ENCODE peak calls at places on chromosomes 6 and 20, in nine cellular contexts. O, Y, J, N, C, B, F, T and X are unnamed samples.

GRCh38 chr20:20837574-20838021 is 125.2 kb upstream of the RALGAPA2 start:
- DNase-seq in Y (peak), B (peak), N (no peak), J (peak), F (peak), C (peak), O (peak), T (no peak), X (peak)

GRCh38 chr6:4732691-4733315 is 43.4 kb upstream of the CDYL start:
- DNase-seq in T (no peak), J (peak), B (peak), N (no peak), Y (peak), C (peak), O (peak), F (no peak), X (peak)

GRCh38 chr6:24322924-24323323 is 34.9 kb downstream of the DCDC2 start:
- DNase-seq in N (no peak), T (no peak), F (no peak), O (no peak), B (no peak), C (no peak), J (no peak), Y (no peak), X (no peak)

GRCh38 chr6:13870185-13870584 is 54.6 kb upstream of the RNF182 start:
- DNase-seq in F (no peak), C (no peak), J (no peak), O (no peak), B (no peak), T (no peak), N (no peak), Y (no peak), X (no peak)

GRCh38 chr6:6875818-6876470 is 231.8 kb upstream of the RREB1 start:
- DNase-seq in F (no peak), T (no peak), Y (no peak), J (peak), B (peak), N (no peak), O (peak), C (peak), X (no peak)

GRCh38 chr6:136927313-136927712 is 5.2 kb downstream of the SLC35D3 start:
- DNase-seq in T (no peak), C (no peak), F (peak), J (peak), B (peak), Y (no peak), O (peak), N (no peak), X (no peak)

GRCh38 chr20:51807864-51808263 is 5.5 kb upstream of the SALL4 start:
- DNase-seq in F (no peak), Y (no peak), T (no peak), C (no peak), B (no peak), J (no peak), N (no peak), O (no peak), X (no peak)

GRCh38 chr6:53440331-53440730 is 91.6 kb upstream of the ELOVL5 start:
- DNase-seq in Y (no peak), T (no peak), C (peak), J (no peak), F (no peak), N (no peak), O (no peak), B (peak), X (no peak)

GRCh38 chr6:151391021-151391470 is 313 bp downstream of the ZBTB2 start:
- DNase-seq in Y (peak), N (peak), J (no peak), F (peak), T (peak), O (peak), C (peak), B (peak), X (peak)

GRCh38 chr6:46967950-46968349 is 46.2 kb upstream of the ADGRF5 start:
- DNase-seq in C (no peak), Y (no peak), J (no peak), O (no peak), N (no peak), B (no peak), T (no peak), F (no peak), X (no peak)

GRCh38 chr6:51093899-51094665 is 275.4 kb downstream of the TFAP2B start:
- DNase-seq in O (no peak), T (no peak), C (no peak), B (no peak), J (no peak), Y (no peak), N (no peak), F (no peak), X (no peak)

GRCh38 chr20:6636209-6637159 is 131.0 kb upstream of the BMP2 start:
- DNase-seq in C (peak), Y (no peak), F (no peak), T (no peak), O (no peak), N (no peak), J (peak), B (peak), X (no peak)

GRCh38 chr6:24831771-24832718 is 33.3 kb upstream of the ARMH2 start:
- DNase-seq in O (peak), Y (no peak), C (peak), B (peak), J (no peak), N (no peak), T (no peak), F (no peak), X (no peak)

GRCh38 chr20:52484438-52484837 is 292.9 kb upstream of the ZFP64 start:
- DNase-seq in Y (no peak), B (peak), F (no peak), C (no peak), O (peak), J (no peak), N (no peak), T (no peak), X (no peak)

GRCh38 chr6:162313922-162314660 is 413.5 kb downstream of the PRKN start:
- DNase-seq in J (no peak), B (no peak), C (peak), F (no peak), N (no peak), T (no peak), O (no peak), Y (no peak), X (no peak)

GRCh38 chr6:109059148-109059547 is 35.5 kb downstream of the SESN1 start:
- DNase-seq in F (no peak), B (peak), O (no peak), C (peak), N (no peak), T (no peak), J (no peak), Y (no peak), X (no peak)

GRCh38 chr6:112939543-112939942 is 592.4 kb downstream of the RFPL4B start:
- DNase-seq in B (no peak), J (no peak), O (no peak), C (peak), Y (no peak), N (no peak), T (no peak), F (no peak), X (no peak)

GRCh38 chr6:142802124-142802523 is 142.9 kb downstream of the HIVEP2 start:
- DNase-seq in N (no peak), J (peak), B (peak), F (peak), O (peak), T (no peak), Y (no peak), C (peak), X (no peak)

GRCh38 chr20:3890999-3891929 is 2.1 kb downstream of the PANK2 start:
- DNase-seq in O (no peak), F (no peak), C (no peak), T (no peak), Y (no peak), J (peak), B (no peak), N (no peak), X (no peak)

GRCh38 chr20:15446373-15446772 is 1109.0 kb upstream of the FLRT3 start:
- DNase-seq in J (no peak), F (no peak), T (no peak), O (no peak), B (peak), Y (peak), C (no peak), N (no peak), X (no peak)

GRCh38 chr6:113526995-113527394 is 330.1 kb upstream of the MARCKS start:
- DNase-seq in C (no peak), N (no peak), B (no peak), O (no peak), F (no peak), T (no peak), J (no peak), Y (no peak), X (no peak)

GRCh38 chr6:81998432-81998831 is 246.0 kb upstream of the TENT5A start:
- DNase-seq in J (no peak), Y (no peak), N (no peak), B (peak), T (no peak), O (peak), F (no peak), C (peak), X (no peak)

GRCh38 chr20:61387204-61387958 is 135.3 kb downstream of the CDH4 start:
- DNase-seq in O (peak), C (peak), B (peak), F (no peak), N (no peak), J (no peak), T (no peak), Y (no peak), X (no peak)

GRCh38 chr6:5772634-5773230 is 234.0 kb downstream of the NRN1 start:
- DNase-seq in F (no peak), T (no peak), N (no peak), Y (no peak), J (no peak), O (no peak), C (no peak), B (no peak), X (no peak)

GRCh38 chr6:12009904-12010634 is 2.0 kb upstream of the HIVEP1 start:
- DNase-seq in F (no peak), B (peak), O (no peak), C (peak), N (no peak), J (peak), T (no peak), Y (no peak), X (no peak)

GRCh38 chr20:23361108-23361650 is 803 bp upstream of the GZF1 start:
- DNase-seq in Y (no peak), F (no peak), C (peak), B (peak), T (no peak), J (peak), N (no peak), O (no peak), X (no peak)

GRCh38 chr20:10427060-10427692 is 6.8 kb downstream of the MKKS start:
- DNase-seq in C (peak), F (peak), O (peak), N (peak), B (peak), J (peak), T (peak), Y (peak), X (no peak)

GRCh38 chr6:100171533-100172321 is 177.7 kb upstream of the MCHR2 start:
- DNase-seq in Y (no peak), C (no peak), F (no peak), N (no peak), J (no peak), O (peak), B (peak), T (no peak), X (no peak)

GRCh38 chr6:83846291-83846690 is 6.9 kb upstream of the RIPPLY2 start:
- DNase-seq in B (no peak), C (no peak), J (no peak), T (no peak), F (no peak), O (no peak), Y (no peak), N (no peak), X (no peak)

GRCh38 chr6:79671605-79672266 is 40.6 kb downstream of the SH3BGRL2 start:
- DNase-seq in B (peak), Y (no peak), F (peak), J (peak), T (peak), O (no peak), C (peak), N (no peak), X (peak)

GRCh38 chr20:46849751-46850150 is 44.9 kb upstream of the EYA2 start:
- DNase-seq in B (no peak), F (no peak), C (no peak), J (no peak), T (no peak), O (no peak), Y (no peak), N (no peak), X (no peak)

GRCh38 chr6:81697564-81697963 is 54.9 kb downstream of the TENT5A start:
- DNase-seq in T (no peak), B (peak), O (peak), N (no peak), C (peak), F (no peak), Y (no peak), J (peak), X (no peak)

GRCh38 chr6:64010010-64010409 is 374.4 kb downstream of the PHF3 start:
- DNase-seq in J (no peak), F (no peak), B (no peak), O (no peak), C (no peak), N (no peak), T (no peak), Y (no peak), X (no peak)

GRCh38 chr6:166341915-166342292 is 441 bp downstream of the SFT2D1 start:
- DNase-seq in F (peak), N (no peak), Y (peak), O (no peak), B (peak), J (peak), T (no peak), C (peak), X (no peak)

GRCh38 chr6:20879526-20879925 is 345.3 kb downstream of the CDKAL1 start:
- DNase-seq in T (no peak), C (no peak), F (no peak), O (no peak), N (no peak), J (no peak), Y (no peak), B (peak), X (no peak)

GRCh38 chr6:169883316-169883715 is 131.9 kb downstream of the ERMARD start:
- DNase-seq in C (no peak), N (no peak), B (no peak), F (no peak), T (no peak), J (no peak), O (no peak), Y (peak), X (no peak)

GRCh38 chr6:105871542-105871941 is 214.6 kb upstream of the PRDM1 start:
- DNase-seq in B (no peak), N (no peak), J (no peak), C (no peak), O (no peak), F (no peak), T (no peak), Y (no peak), X (no peak)

GRCh38 chr6:54481096-54481495 is 172.9 kb downstream of the TINAG start:
- DNase-seq in C (no peak), N (no peak), F (no peak), Y (no peak), B (peak), J (no peak), T (no peak), O (no peak), X (no peak)

GRCh38 chr20:23298926-23299672 is 51.5 kb upstream of the NXT1 start:
- DNase-seq in N (no peak), F (no peak), T (no peak), C (no peak), Y (no peak), B (peak), J (no peak), O (no peak), X (no peak)